ENCODE peak calls at places on chromosomes 16 and 17, in four cellular contexts. One of them, this sample, is unnamed. For H3K9me3, the result is how much of the 10 kb centered on the place peaks cover.

GRCh38 chr17:382644-383533 is 30.3 kb upstream of the RPH3AL start:
- DNase-seq in esophagus squamous epithelium: no peak
- DNase-seq in heart left ventricle: peak
- DNase-seq in GM23248: peak
- DNase-seq in this sample: no peak

GRCh38 chr17:1422907-1423306 is 22.9 kb upstream of the YWHAE start:
- DNase-seq in heart left ventricle: peak
- DNase-seq in GM23248: peak
- DNase-seq in esophagus squamous epithelium: no peak
- DNase-seq in this sample: no peak

GRCh38 chr17:11742891-11743290 is 144.6 kb downstream of the DNAH9 start:
- DNase-seq in heart left ventricle: no peak
- DNase-seq in esophagus squamous epithelium: no peak
- DNase-seq in GM23248: no peak
- DNase-seq in this sample: no peak

GRCh38 chr16:17166095-17166494 is 304.7 kb downstream of the XYLT1 start:
- DNase-seq in esophagus squamous epithelium: no peak
- DNase-seq in GM23248: peak
- DNase-seq in heart left ventricle: no peak
- DNase-seq in this sample: no peak

GRCh38 chr16:2720719-2721633 is 952 bp upstream of the PRSS27 start:
- DNase-seq in GM23248: peak
- DNase-seq in esophagus squamous epithelium: peak
- DNase-seq in heart left ventricle: peak
- DNase-seq in this sample: peak

GRCh38 chr16:4133897-4134372 is 17.7 kb upstream of the ADCY9 start:
- DNase-seq in GM23248: no peak
- DNase-seq in heart left ventricle: no peak
- DNase-seq in esophagus squamous epithelium: no peak
- DNase-seq in this sample: no peak

GRCh38 chr17:1561420-1562177 is 993 bp downstream of the PITPNA start:
- DNase-seq in esophagus squamous epithelium: no peak
- DNase-seq in heart left ventricle: no peak
- DNase-seq in GM23248: peak
- DNase-seq in this sample: peak

GRCh38 chr16:48129926-48130325 is 25.9 kb downstream of the ABCC12 start:
- DNase-seq in heart left ventricle: no peak
- DNase-seq in esophagus squamous epithelium: no peak
- DNase-seq in GM23248: no peak
- DNase-seq in this sample: no peak

GRCh38 chr16:8120001-8120400 is 470.3 kb downstream of the TMEM114 start:
- DNase-seq in heart left ventricle: no peak
- DNase-seq in esophagus squamous epithelium: no peak
- DNase-seq in GM23248: no peak
- DNase-seq in this sample: no peak

GRCh38 chr17:70254735-70255460 is 85.6 kb downstream of the KCNJ2 start:
- DNase-seq in esophagus squamous epithelium: no peak
- DNase-seq in heart left ventricle: no peak
- DNase-seq in GM23248: peak
- DNase-seq in this sample: no peak

GRCh38 chr17:416293-417206 is 63.9 kb upstream of the RPH3AL start:
- DNase-seq in GM23248: no peak
- DNase-seq in heart left ventricle: no peak
- DNase-seq in esophagus squamous epithelium: no peak
- DNase-seq in this sample: no peak

GRCh38 chr16:63442246-63442645 is 1406.0 kb upstream of the CDH8 start:
- DNase-seq in heart left ventricle: peak
- DNase-seq in esophagus squamous epithelium: no peak
- DNase-seq in GM23248: no peak
- DNase-seq in this sample: no peak

GRCh38 chr17:77884019-77884418 is 74.5 kb upstream of the TNRC6C start:
- DNase-seq in heart left ventricle: no peak
- DNase-seq in GM23248: peak
- DNase-seq in esophagus squamous epithelium: no peak
- DNase-seq in this sample: no peak

GRCh38 chr17:31780436-31780835 is 78.6 kb downstream of the COPRS start:
- DNase-seq in GM23248: peak
- DNase-seq in esophagus squamous epithelium: no peak
- DNase-seq in heart left ventricle: no peak
- DNase-seq in this sample: no peak

GRCh38 chr17:64040201-64040600 is 19.8 kb upstream of the ICAM2 start:
- DNase-seq in heart left ventricle: no peak
- DNase-seq in GM23248: no peak
- DNase-seq in esophagus squamous epithelium: no peak
- DNase-seq in this sample: no peak

GRCh38 chr17:3693829-3694231 is 2.1 kb downstream of the P2RX5 start:
- DNase-seq in GM23248: no peak
- DNase-seq in esophagus squamous epithelium: no peak
- DNase-seq in heart left ventricle: no peak
- DNase-seq in this sample: no peak

GRCh38 chr17:72151565-72152391 is 31.0 kb downstream of the SOX9 start:
- DNase-seq in GM23248: peak
- DNase-seq in esophagus squamous epithelium: no peak
- DNase-seq in heart left ventricle: peak
- DNase-seq in this sample: no peak

GRCh38 chr17:82948957-82949356 is 109.1 kb upstream of the ZNF750 start:
- DNase-seq in heart left ventricle: no peak
- DNase-seq in esophagus squamous epithelium: no peak
- DNase-seq in GM23248: no peak
- DNase-seq in this sample: no peak

GRCh38 chr16:6146874-6147425 is 1049.4 kb upstream of the EEF2KMT start:
- DNase-seq in GM23248: no peak
- DNase-seq in esophagus squamous epithelium: no peak
- DNase-seq in heart left ventricle: no peak
- DNase-seq in this sample: no peak

GRCh38 chr17:79399610-79400144 is 211.2 kb downstream of the RBFOX3 start:
- DNase-seq in GM23248: no peak
- DNase-seq in esophagus squamous epithelium: no peak
- DNase-seq in heart left ventricle: no peak
- DNase-seq in this sample: no peak

GRCh38 chr16:53844796-53845195 is 140.8 kb downstream of the FTO start:
- DNase-seq in esophagus squamous epithelium: no peak
- DNase-seq in heart left ventricle: no peak
- DNase-seq in GM23248: no peak
- DNase-seq in this sample: no peak

GRCh38 chr16:85126731-85127662 is 14.7 kb upstream of the CIBAR2 start:
- DNase-seq in heart left ventricle: no peak
- DNase-seq in esophagus squamous epithelium: no peak
- DNase-seq in GM23248: peak
- DNase-seq in this sample: no peak

GRCh38 chr16:69613283-69614154 is 47.8 kb downstream of the NFAT5 start:
- DNase-seq in GM23248: peak
- DNase-seq in esophagus squamous epithelium: no peak
- DNase-seq in heart left ventricle: no peak
- DNase-seq in this sample: no peak

GRCh38 chr16:87374313-87374712 is 9.3 kb downstream of the FBXO31 start:
- DNase-seq in heart left ventricle: no peak
- DNase-seq in GM23248: no peak
- DNase-seq in esophagus squamous epithelium: no peak
- DNase-seq in this sample: no peak

GRCh38 chr17:77423589-77424451 is 283.1 kb downstream of the SEC14L1 start:
- DNase-seq in GM23248: peak
- DNase-seq in esophagus squamous epithelium: no peak
- DNase-seq in heart left ventricle: peak
- DNase-seq in this sample: no peak

GRCh38 chr17:10772425-10773380 is 31.2 kb downstream of the TMEM238L start:
- DNase-seq in esophagus squamous epithelium: no peak
- DNase-seq in heart left ventricle: no peak
- DNase-seq in GM23248: no peak
- DNase-seq in this sample: peak

GRCh38 chr16:66277311-66278070 is 89.0 kb upstream of the CDH5 start:
- DNase-seq in esophagus squamous epithelium: no peak
- DNase-seq in GM23248: no peak
- DNase-seq in heart left ventricle: no peak
- DNase-seq in this sample: no peak

GRCh38 chr16:66278111-66278531 is 88.4 kb upstream of the CDH5 start:
- DNase-seq in heart left ventricle: no peak
- DNase-seq in esophagus squamous epithelium: no peak
- DNase-seq in GM23248: no peak
- DNase-seq in this sample: no peak

GRCh38 chr16:66274335-66275110 is 92.0 kb upstream of the CDH5 start:
- DNase-seq in GM23248: peak
- DNase-seq in esophagus squamous epithelium: no peak
- DNase-seq in heart left ventricle: no peak
- DNase-seq in this sample: no peak

GRCh38 chr16:66275795-66276428 is 90.6 kb upstream of the CDH5 start:
- DNase-seq in GM23248: peak
- DNase-seq in esophagus squamous epithelium: no peak
- DNase-seq in heart left ventricle: no peak
- DNase-seq in this sample: no peak

DNA sequence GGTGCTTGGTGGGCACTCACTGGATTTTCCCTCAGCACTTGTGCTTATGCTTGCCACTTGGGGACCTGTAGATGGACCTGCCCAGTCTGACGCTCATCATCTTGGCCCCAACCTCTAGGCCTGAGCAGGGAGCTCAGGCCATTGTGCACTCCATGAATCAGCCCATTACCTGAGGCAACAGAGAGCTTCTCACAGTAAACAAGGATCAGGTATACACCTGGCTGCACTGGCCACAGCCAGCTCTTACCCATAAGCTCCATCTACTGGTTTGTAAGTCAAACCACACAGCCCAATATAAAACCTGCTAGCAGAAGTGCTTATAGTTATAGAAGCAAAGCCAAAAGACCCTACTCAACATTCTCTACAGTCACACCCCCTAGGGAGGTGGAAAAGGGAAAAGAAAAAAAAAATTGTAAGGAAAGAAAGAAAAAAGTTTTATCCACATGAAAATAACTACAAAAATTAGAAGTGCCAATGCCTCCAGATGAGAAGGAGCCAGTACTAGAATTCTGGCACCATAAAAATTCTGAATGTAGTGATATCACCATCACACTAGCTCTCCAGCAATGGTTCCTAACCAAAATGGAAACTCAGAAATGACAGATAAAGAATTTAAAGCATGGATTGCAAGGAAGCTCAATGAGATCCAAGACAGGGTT is 87.8 kb upstream of the CDH5 start:
- DNase-seq in GM23248: no peak
- DNase-seq in esophagus squamous epithelium: no peak
- DNase-seq in heart left ventricle: no peak
- DNase-seq in this sample: no peak
- H3K9me3 ChIP-seq in GM23248: under half
- H3K9me3 ChIP-seq in esophagus squamous epithelium: under half
- H3K9me3 ChIP-seq in heart left ventricle: under half
- H3K9me3 ChIP-seq in this sample: under half

DNA sequence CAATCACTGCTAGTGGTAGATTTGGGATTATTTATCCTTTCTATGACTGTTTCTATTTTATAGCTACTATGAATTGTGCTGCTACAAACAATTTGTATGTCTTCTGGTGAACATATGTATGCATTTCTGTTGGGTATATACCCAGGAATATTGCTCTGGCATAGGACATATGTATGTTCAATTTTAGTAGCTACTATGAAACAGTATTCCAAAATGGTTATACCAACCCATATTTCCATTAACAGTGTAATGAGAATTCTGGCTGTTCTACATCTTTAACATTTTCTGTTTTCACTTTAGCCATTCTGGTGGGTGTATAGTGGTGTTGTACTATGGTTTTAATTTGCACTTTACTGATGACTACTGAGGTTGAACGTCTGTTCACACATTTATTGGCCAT is 57.6 kb upstream of the NACA2 start:
- DNase-seq in GM23248: no peak
- DNase-seq in heart left ventricle: no peak
- DNase-seq in esophagus squamous epithelium: no peak
- DNase-seq in this sample: no peak
- H3K9me3 ChIP-seq in GM23248: under half
- H3K9me3 ChIP-seq in heart left ventricle: under half
- H3K9me3 ChIP-seq in esophagus squamous epithelium: under half
- H3K9me3 ChIP-seq in this sample: under half

GRCh38 chr16:35642322-35642835 is 2183.0 kb downstream of the TP53TG3F start:
- DNase-seq in heart left ventricle: no peak
- DNase-seq in esophagus squamous epithelium: no peak
- DNase-seq in GM23248: no peak
- DNase-seq in this sample: no peak
- H3K9me3 ChIP-seq in heart left ventricle: under half
- H3K9me3 ChIP-seq in esophagus squamous epithelium: under half
- H3K9me3 ChIP-seq in GM23248: under half
- H3K9me3 ChIP-seq in this sample: under half

DNA sequence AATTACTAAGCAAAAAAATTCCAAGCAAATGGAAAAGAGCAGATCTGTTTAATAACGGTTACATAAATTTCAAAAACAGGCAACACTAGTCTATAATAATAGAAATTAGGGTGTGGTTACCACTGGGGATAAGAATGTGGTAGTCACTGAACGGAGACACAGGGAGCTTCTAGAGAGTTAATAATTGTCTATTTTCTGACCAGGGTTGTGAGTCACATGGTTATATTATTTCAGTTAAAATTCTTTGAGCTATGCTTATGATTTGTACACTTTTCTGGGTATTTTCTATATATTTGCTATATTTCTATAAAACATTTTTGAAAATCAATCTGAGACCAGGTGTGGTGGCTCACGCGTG is 433.9 kb upstream of the MAF start:
- DNase-seq in esophagus squamous epithelium: no peak
- DNase-seq in GM23248: no peak
- DNase-seq in heart left ventricle: no peak
- DNase-seq in this sample: no peak
- H3K9me3 ChIP-seq in esophagus squamous epithelium: under half
- H3K9me3 ChIP-seq in GM23248: under half
- H3K9me3 ChIP-seq in heart left ventricle: under half
- H3K9me3 ChIP-seq in this sample: under half

DNA sequence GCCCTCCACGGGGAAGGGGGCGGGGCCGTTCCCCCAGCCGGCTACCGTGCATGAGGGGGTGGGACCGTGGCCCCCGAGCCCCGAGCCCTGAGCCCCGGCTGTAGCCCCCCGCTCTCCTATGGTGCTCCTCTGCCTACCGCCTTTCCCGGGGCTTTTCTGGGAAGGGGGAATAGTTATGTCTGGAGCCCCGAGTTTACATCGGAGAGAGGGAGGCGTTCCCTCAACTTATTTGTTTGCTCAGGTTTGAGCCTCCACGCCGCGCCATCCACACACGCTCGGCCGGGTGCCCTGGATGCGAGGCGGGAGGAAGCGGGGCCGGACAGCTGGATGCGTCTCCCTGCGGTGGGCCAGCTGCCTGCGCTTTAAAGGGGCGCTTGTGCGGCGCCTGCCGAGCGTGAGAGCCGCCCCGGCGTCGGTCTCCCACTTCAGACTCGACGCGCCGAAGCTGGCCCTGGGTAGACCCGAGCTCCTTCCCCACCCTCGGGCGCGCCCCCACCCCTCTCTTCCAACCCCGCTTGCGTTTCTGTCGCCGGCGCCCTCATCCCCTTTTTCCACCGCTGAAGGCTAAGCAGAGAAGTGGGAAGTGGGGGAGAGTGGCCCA is 425 bp upstream of the CHAD start:
- DNase-seq in heart left ventricle: no peak
- DNase-seq in GM23248: peak
- DNase-seq in esophagus squamous epithelium: no peak
- DNase-seq in this sample: no peak
- H3K9me3 ChIP-seq in heart left ventricle: under half
- H3K9me3 ChIP-seq in GM23248: under half
- H3K9me3 ChIP-seq in esophagus squamous epithelium: under half
- H3K9me3 ChIP-seq in this sample: under half